ENCODE peak calls at places on chromosomes 2 and 18, in four cellular contexts. One of them, this sample, is unnamed.

GRCh38 chr18:9951022-9951859 is 37.4 kb downstream of the VAPA start:
- DNase-seq in HepG2: peak
- DNase-seq in astrocyte of the spinal cord: peak
- DNase-seq in GM10248: peak
- DNase-seq in this sample: peak

GRCh38 chr2:158616480-158616879 is 159.7 kb downstream of the PKP4 start:
- DNase-seq in HepG2: no peak
- DNase-seq in astrocyte of the spinal cord: no peak
- DNase-seq in GM10248: no peak
- DNase-seq in this sample: no peak

GRCh38 chr2:7795358-7796199 is 878.4 kb downstream of the RNF144A start:
- DNase-seq in HepG2: no peak
- DNase-seq in astrocyte of the spinal cord: peak
- DNase-seq in GM10248: no peak
- DNase-seq in this sample: no peak

GRCh38 chr2:124241-124880 is 78.1 kb upstream of the FAM110C start:
- DNase-seq in HepG2: no peak
- DNase-seq in astrocyte of the spinal cord: no peak
- DNase-seq in GM10248: no peak
- DNase-seq in this sample: no peak

GRCh38 chr2:150789376-150789905 is 302.0 kb upstream of the RND3 start:
- DNase-seq in HepG2: no peak
- DNase-seq in astrocyte of the spinal cord: no peak
- DNase-seq in GM10248: no peak
- DNase-seq in this sample: no peak

GRCh38 chr2:137357641-137358040 is 592.3 kb downstream of the THSD7B start:
- DNase-seq in HepG2: no peak
- DNase-seq in astrocyte of the spinal cord: no peak
- DNase-seq in GM10248: no peak
- DNase-seq in this sample: no peak

GRCh38 chr2:132038179-132038882 is 123.4 kb downstream of the ANKRD30BL start:
- DNase-seq in HepG2: no peak
- DNase-seq in astrocyte of the spinal cord: no peak
- DNase-seq in GM10248: peak
- DNase-seq in this sample: peak

GRCh38 chr2:99032786-99033185 is 96.8 kb upstream of the CRACDL start:
- DNase-seq in HepG2: no peak
- DNase-seq in astrocyte of the spinal cord: no peak
- DNase-seq in GM10248: no peak
- DNase-seq in this sample: no peak

GRCh38 chr2:8148260-8148880 is 533.5 kb upstream of the ID2 start:
- DNase-seq in HepG2: no peak
- DNase-seq in astrocyte of the spinal cord: peak
- DNase-seq in GM10248: no peak
- DNase-seq in this sample: peak

GRCh38 chr2:64049633-64050220 is 30.5 kb upstream of the VPS54 start:
- DNase-seq in HepG2: peak
- DNase-seq in astrocyte of the spinal cord: peak
- DNase-seq in GM10248: peak
- DNase-seq in this sample: peak

GRCh38 chr2:19900536-19901200 is 1.1 kb downstream of the TTC32 start:
- DNase-seq in HepG2: peak
- DNase-seq in astrocyte of the spinal cord: peak
- DNase-seq in GM10248: peak
- DNase-seq in this sample: no peak

GRCh38 chr2:137968477-137969417 is 4.5 kb downstream of the HNMT start:
- DNase-seq in HepG2: peak
- DNase-seq in astrocyte of the spinal cord: no peak
- DNase-seq in GM10248: no peak
- DNase-seq in this sample: no peak

GRCh38 chr2:148643998-148644884 is at the start of gene EPC2:
- DNase-seq in HepG2: peak
- DNase-seq in astrocyte of the spinal cord: peak
- DNase-seq in GM10248: peak
- DNase-seq in this sample: peak

DNA sequence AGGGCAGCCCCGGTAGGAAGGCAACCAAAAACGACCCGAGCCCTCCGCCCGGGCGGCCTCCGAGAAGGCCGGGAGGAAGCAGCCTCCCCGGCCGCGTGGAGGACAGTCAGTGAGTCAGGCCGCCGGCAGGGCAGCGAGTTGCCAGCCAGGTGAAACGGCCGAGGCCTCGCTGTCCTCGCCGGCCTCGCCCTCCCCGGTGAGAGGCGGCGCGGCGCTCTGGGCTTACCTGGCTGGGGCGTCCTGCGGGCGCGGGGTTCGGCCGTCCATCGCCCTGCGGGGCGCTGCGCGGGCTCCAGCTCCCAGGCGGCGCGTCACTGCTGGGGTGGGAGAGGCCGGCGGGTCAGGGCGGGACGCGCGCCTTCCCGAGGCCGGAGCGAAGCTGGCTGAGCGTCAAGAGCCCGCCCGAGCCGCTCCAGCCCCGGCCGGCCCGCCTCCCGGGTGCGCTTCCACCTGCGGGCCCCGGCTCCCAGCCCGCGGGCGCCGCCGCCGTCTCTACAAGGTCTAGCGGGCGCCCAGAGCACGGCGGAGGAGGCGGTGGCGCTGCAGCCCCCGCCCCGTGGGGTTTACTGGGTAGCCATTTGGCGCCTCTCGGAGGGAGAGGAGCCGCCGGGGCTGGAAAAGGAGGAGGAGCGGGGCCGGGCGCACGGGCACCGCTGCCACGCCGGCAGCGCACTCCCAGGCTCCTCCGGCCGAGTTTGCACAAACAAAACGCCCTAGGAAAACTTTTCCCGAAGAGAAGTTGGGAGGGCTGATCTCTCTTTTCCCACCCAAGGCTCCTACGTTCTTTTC is 499 bp downstream of the COBLL1 start:
- DNase-seq in HepG2: peak
- DNase-seq in astrocyte of the spinal cord: peak
- DNase-seq in GM10248: peak
- DNase-seq in this sample: peak
- TF ChIP-seq CTCF in HepG2: peak
- TF ChIP-seq CTCF in astrocyte of the spinal cord: peak
- TF ChIP-seq CTCF in GM10248: no peak
- TF ChIP-seq CTCF in this sample: no peak

GRCh38 chr2:67240507-67240906 is 156.6 kb upstream of the ETAA1 start:
- DNase-seq in HepG2: no peak
- DNase-seq in astrocyte of the spinal cord: no peak
- DNase-seq in GM10248: no peak
- DNase-seq in this sample: no peak

GRCh38 chr2:67241453-67241852 is 155.7 kb upstream of the ETAA1 start:
- DNase-seq in HepG2: no peak
- DNase-seq in astrocyte of the spinal cord: no peak
- DNase-seq in GM10248: no peak
- DNase-seq in this sample: no peak

GRCh38 chr2:67242456-67242855 is 154.7 kb upstream of the ETAA1 start:
- DNase-seq in HepG2: no peak
- DNase-seq in astrocyte of the spinal cord: no peak
- DNase-seq in GM10248: no peak
- DNase-seq in this sample: no peak

GRCh38 chr2:67234443-67234842 is 162.7 kb upstream of the ETAA1 start:
- DNase-seq in HepG2: no peak
- DNase-seq in astrocyte of the spinal cord: peak
- DNase-seq in GM10248: no peak
- DNase-seq in this sample: peak

DNA sequence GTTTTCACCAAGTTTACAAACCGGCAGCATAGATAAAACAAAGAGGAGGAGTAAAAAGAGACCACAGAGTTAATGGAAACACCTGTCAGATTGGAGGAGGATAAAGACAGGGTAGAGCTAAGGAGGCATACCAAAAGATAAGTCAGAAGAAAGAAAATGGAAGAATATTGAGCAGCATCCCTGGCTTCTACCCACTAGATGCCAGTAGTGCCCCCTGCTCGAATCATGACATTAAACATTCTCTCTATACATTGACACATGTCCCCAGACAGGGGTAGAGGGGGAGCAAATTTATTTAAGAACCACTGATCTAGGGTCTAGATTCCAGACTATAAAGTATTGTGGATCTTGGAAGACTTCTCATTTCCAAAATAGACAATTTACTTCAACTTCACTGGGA is 159.8 kb upstream of the ETAA1 start:
- DNase-seq in HepG2: no peak
- DNase-seq in astrocyte of the spinal cord: no peak
- DNase-seq in GM10248: no peak
- DNase-seq in this sample: no peak
- TF ChIP-seq CTCF in HepG2: no peak
- TF ChIP-seq CTCF in astrocyte of the spinal cord: peak
- TF ChIP-seq CTCF in GM10248: no peak
- TF ChIP-seq CTCF in this sample: no peak

DNA sequence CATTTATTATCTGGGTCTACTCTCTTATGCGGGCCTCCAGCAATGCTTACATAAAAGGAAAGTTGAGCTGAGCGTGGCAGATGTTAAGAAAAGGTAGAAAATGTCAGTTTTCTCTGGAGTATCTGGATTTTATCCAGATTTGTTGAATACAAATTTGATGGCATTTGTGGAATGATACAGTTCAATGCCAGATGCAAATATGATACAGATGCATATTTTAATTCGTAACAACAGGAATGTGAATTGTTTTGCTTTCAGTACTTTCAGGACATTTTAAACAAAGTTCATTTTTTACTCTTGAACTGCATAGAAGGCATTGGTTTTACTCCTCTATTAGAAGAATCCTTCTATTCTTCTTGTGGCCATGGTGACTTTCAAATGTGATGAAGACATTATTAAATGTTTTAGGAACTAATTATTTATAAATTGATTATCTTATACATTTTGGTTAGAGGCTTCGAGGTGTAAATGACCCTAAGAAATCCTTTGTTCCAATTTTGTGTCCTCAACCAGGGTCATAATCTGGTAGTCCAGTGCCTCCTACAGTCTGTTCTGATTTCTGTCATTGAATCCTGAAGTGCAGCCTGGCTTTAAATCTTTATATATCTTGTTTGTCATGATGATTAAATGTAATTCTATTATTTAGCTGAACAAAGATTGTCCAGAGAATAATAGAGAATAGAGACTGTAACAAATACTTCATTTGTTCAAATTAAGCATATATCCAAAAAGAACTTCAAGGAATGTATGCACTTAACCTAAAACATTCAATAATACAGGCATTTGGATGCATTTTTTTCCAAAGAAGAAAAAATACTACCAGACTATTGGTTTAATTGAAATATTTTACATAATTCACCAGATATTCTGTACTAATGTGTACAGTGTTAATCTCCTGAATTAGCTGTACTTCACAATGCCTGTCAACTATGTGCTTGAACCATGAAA is 90.0 kb downstream of the PRPF40A start:
- DNase-seq in HepG2: no peak
- DNase-seq in astrocyte of the spinal cord: peak
- DNase-seq in GM10248: peak
- DNase-seq in this sample: peak
- TF ChIP-seq CTCF in HepG2: peak
- TF ChIP-seq CTCF in astrocyte of the spinal cord: peak
- TF ChIP-seq CTCF in GM10248: peak
- TF ChIP-seq CTCF in this sample: no peak

DNA sequence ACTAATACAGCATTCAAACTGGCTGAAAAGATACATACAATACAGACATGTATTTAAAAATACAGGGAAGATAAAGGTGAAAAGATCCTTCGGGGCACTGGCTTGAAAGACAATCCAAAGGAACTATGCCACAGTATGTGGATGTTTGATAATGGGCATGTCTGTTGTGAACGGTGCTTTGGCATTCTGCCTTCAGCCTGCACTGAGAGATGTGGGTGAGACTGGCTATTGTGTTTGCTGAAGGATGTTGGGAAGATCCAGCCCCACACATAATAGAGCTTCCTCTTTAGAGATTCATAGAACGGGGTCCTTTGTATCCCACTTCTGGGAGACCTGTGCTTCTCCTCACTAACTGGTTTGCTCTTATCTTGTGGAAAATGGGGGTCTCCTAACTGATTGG is 65.1 kb upstream of the CXCR4 start:
- DNase-seq in HepG2: no peak
- DNase-seq in astrocyte of the spinal cord: no peak
- DNase-seq in GM10248: no peak
- DNase-seq in this sample: no peak
- TF ChIP-seq CTCF in HepG2: no peak
- TF ChIP-seq CTCF in astrocyte of the spinal cord: no peak
- TF ChIP-seq CTCF in GM10248: no peak
- TF ChIP-seq CTCF in this sample: no peak

GRCh38 chr2:48530033-48530804 is at the start of gene STON1:
- DNase-seq in HepG2: no peak
- DNase-seq in astrocyte of the spinal cord: peak
- DNase-seq in GM10248: peak
- DNase-seq in this sample: peak
- TF ChIP-seq CTCF in HepG2: no peak
- TF ChIP-seq CTCF in astrocyte of the spinal cord: no peak
- TF ChIP-seq CTCF in GM10248: no peak
- TF ChIP-seq CTCF in this sample: no peak

GRCh38 chr2:75558132-75558530 is 2.6 kb downstream of the EVA1A start:
- DNase-seq in HepG2: no peak
- DNase-seq in astrocyte of the spinal cord: no peak
- DNase-seq in GM10248: no peak
- DNase-seq in this sample: no peak

GRCh38 chr2:75558786-75559428 is 1.8 kb downstream of the EVA1A start:
- DNase-seq in HepG2: no peak
- DNase-seq in astrocyte of the spinal cord: peak
- DNase-seq in GM10248: no peak
- DNase-seq in this sample: no peak

GRCh38 chr2:75555701-75556100 is 5.0 kb downstream of the EVA1A start:
- DNase-seq in HepG2: no peak
- DNase-seq in astrocyte of the spinal cord: no peak
- DNase-seq in GM10248: no peak
- DNase-seq in this sample: no peak

GRCh38 chr2:75557474-75558131 is 3.1 kb downstream of the EVA1A start:
- DNase-seq in HepG2: no peak
- DNase-seq in astrocyte of the spinal cord: no peak
- DNase-seq in GM10248: no peak
- DNase-seq in this sample: no peak

GRCh38 chr2:75556679-75557366 is 3.9 kb downstream of the EVA1A start:
- DNase-seq in HepG2: peak
- DNase-seq in astrocyte of the spinal cord: peak
- DNase-seq in GM10248: no peak
- DNase-seq in this sample: no peak
- TF ChIP-seq CTCF in HepG2: no peak
- TF ChIP-seq CTCF in astrocyte of the spinal cord: no peak
- TF ChIP-seq CTCF in GM10248: no peak
- TF ChIP-seq CTCF in this sample: no peak

GRCh38 chr2:222844323-222844722 is 16.5 kb upstream of the ACSL3 start:
- DNase-seq in HepG2: no peak
- DNase-seq in astrocyte of the spinal cord: peak
- DNase-seq in GM10248: no peak
- DNase-seq in this sample: no peak
- TF ChIP-seq CTCF in HepG2: no peak
- TF ChIP-seq CTCF in astrocyte of the spinal cord: no peak
- TF ChIP-seq CTCF in GM10248: no peak
- TF ChIP-seq CTCF in this sample: no peak